ENCODE peak calls at places on chromosomes 6 and 20, in four cellular contexts. M, Q, O and X are unnamed samples.

GRCh38 chr20:33658929-33659328 is 3.2 kb upstream of the C20orf144 start:
- DNase-seq in M (no peak), Q (no peak), O (no peak), X (no peak)

GRCh38 chr6:99613705-99614429 is 7.2 kb downstream of the PRDM13 start:
- DNase-seq in M (no peak), Q (no peak), O (no peak), X (no peak)

GRCh38 chr20:24337074-24337473 is 132.4 kb upstream of the SYNDIG1 start:
- DNase-seq in M (peak; percentile 35), Q (no peak), O (peak; percentile 68), X (no peak)

GRCh38 chr6:155599571-155599970 is 143.9 kb upstream of the NOX3 start:
- DNase-seq in M (no peak), Q (no peak), O (no peak), X (no peak)

GRCh38 chr20:9498322-9498721 is 16.1 kb upstream of the LAMP5 start:
- DNase-seq in M (peak; percentile 44), Q (no peak), O (no peak), X (no peak)

GRCh38 chr6:52610745-52611355 is 34.0 kb upstream of the TRAM2 start:
- DNase-seq in M (peak; percentile 72), Q (no peak), O (peak; percentile 51), X (no peak)

GRCh38 chr6:161134550-161135298 is 139.1 kb downstream of the AGPAT4 start:
- DNase-seq in M (no peak), Q (no peak), O (no peak), X (no peak)

GRCh38 chr6:130810307-130811030 is 16.7 kb upstream of the SMLR1 start:
- DNase-seq in M (peak; percentile 50), Q (no peak), O (no peak), X (no peak)

GRCh38 chr6:34680802-34681515 is 15.6 kb downstream of the ILRUN start:
- DNase-seq in M (peak; percentile 59), Q (no peak), O (peak; percentile 33), X (peak; percentile 78)

GRCh38 chr6:52724041-52724405 is 39.3 kb downstream of the GSTA2 start:
- DNase-seq in M (peak; percentile 56), Q (no peak), O (peak; percentile 19), X (peak; percentile 74)

GRCh38 chr20:40305303-40305702 is 383.7 kb downstream of the MAFB start:
- DNase-seq in M (no peak), Q (no peak), O (no peak), X (no peak)

GRCh38 chr20:36760647-36761046 is 12.9 kb downstream of the DSN1 start:
- DNase-seq in M (no peak), Q (no peak), O (no peak), X (no peak)

GRCh38 chr20:62936996-62937352 is 973 bp upstream of the GID8 start:
- DNase-seq in M (peak; percentile 83), Q (no peak), O (peak; percentile 77), X (no peak)

GRCh38 chr20:43936371-43936770 is 21.7 kb downstream of the TOX2 start:
- DNase-seq in M (peak; percentile 42), Q (no peak), O (no peak), X (no peak)

GRCh38 chr6:44701637-44702101 is 314.2 kb downstream of the CDC5L start:
- DNase-seq in M (no peak), Q (no peak), O (no peak), X (no peak)

GRCh38 chr6:157657754-157658153 is 165.3 kb upstream of the SNX9 start:
- DNase-seq in M (no peak), Q (no peak), O (no peak), X (no peak)

GRCh38 chr20:16128538-16129106 is 444.6 kb downstream of the KIF16B start:
- DNase-seq in M (no peak), Q (no peak), O (no peak), X (no peak)

GRCh38 chr6:119006972-119007371 is 71.5 kb downstream of the FAM184A start:
- DNase-seq in M (no peak), Q (no peak), O (no peak), X (no peak)

GRCh38 chr20:61308171-61308795 is 56.2 kb downstream of the CDH4 start:
- DNase-seq in M (no peak), Q (no peak), O (no peak), X (no peak)

GRCh38 chr6:75206338-75207210 is 721 bp upstream of the COL12A1 start:
- DNase-seq in M (no peak), Q (no peak), O (peak; percentile 55), X (no peak)

GRCh38 chr20:37266940-37267683 is 5.5 kb upstream of the GHRH start:
- DNase-seq in M (no peak), Q (no peak), O (no peak), X (no peak)

GRCh38 chr6:15987569-15987968 is 141.3 kb upstream of the MYLIP start:
- DNase-seq in M (peak; percentile 16), Q (no peak), O (peak; percentile 48), X (no peak)

GRCh38 chr6:168154263-168154917 is 75.4 kb upstream of the FRMD1 start:
- DNase-seq in M (no peak), Q (no peak), O (no peak), X (no peak)

GRCh38 chr20:31713312-31714049 is 9.2 kb downstream of the BCL2L1 start:
- DNase-seq in M (peak; percentile 91), Q (peak; percentile 55), O (peak; percentile 81), X (no peak)

GRCh38 chr6:22250486-22250885 is 46.4 kb downstream of the PRL start:
- DNase-seq in M (no peak), Q (no peak), O (peak; percentile 40), X (no peak)

GRCh38 chr6:35037289-35038038 is 103.7 kb downstream of the TCP11 start:
- DNase-seq in M (no peak), Q (no peak), O (no peak), X (no peak)

GRCh38 chr6:22149501-22150490 is 147.0 kb downstream of the PRL start:
- DNase-seq in M (peak; percentile 78), Q (no peak), O (peak; percentile 76), X (peak; percentile 50)

GRCh38 chr6:168440520-168441433 is at the start of gene SMOC2:
- DNase-seq in M (no peak), Q (no peak), O (no peak), X (no peak)

GRCh38 chr20:8076505-8077498 is 55.3 kb upstream of the PLCB1 start:
- DNase-seq in M (peak; percentile 22), Q (no peak), O (no peak), X (no peak)

GRCh38 chr6:113318553-113318952 is 538.6 kb upstream of the MARCKS start:
- DNase-seq in M (peak; percentile 4), Q (no peak), O (peak; percentile 3), X (no peak)

GRCh38 chr6:113317870-113318269 is 539.3 kb upstream of the MARCKS start:
- DNase-seq in M (no peak), Q (no peak), O (no peak), X (no peak)

GRCh38 chr6:113315879-113316278 is 541.3 kb upstream of the MARCKS start:
- DNase-seq in M (no peak), Q (no peak), O (peak; percentile 36), X (no peak)

GRCh38 chr6:113315068-113315467 is 542.1 kb upstream of the MARCKS start:
- DNase-seq in M (peak; percentile 18), Q (no peak), O (no peak), X (no peak)

DNA sequence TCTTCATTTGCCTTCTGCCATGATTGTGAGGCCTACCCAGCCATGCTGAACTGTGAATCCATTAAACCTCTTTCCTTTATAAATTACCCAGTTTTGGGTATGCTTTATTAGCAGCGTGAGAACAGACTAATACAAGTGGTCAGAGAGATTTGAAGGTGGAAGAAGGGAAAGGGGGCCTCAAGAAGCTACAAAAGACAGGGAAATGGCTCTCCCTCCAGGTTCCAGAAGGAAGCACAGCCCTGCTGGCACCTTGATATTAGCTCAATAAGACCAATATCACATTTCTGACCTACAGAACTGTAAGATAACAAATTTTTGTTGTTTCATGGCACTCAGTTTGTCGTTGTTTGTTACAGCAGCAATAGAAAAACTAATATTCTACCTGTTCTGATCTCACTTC is 536.5 kb upstream of the MARCKS start:
- DNase-seq in M (no peak), Q (no peak), O (no peak), X (no peak)
- TF ChIP-seq CTCF in M (no peak), Q (no peak), O (no peak), X (no peak)

GRCh38 chr20:51801220-51801991 is 915 bp downstream of the SALL4 start:
- DNase-seq in M (no peak), Q (no peak), O (no peak), X (no peak)
- TF ChIP-seq CTCF in M (peak; percentile 0), Q (peak; percentile 10), O (peak; percentile 21), X (peak; percentile 5)

DNA sequence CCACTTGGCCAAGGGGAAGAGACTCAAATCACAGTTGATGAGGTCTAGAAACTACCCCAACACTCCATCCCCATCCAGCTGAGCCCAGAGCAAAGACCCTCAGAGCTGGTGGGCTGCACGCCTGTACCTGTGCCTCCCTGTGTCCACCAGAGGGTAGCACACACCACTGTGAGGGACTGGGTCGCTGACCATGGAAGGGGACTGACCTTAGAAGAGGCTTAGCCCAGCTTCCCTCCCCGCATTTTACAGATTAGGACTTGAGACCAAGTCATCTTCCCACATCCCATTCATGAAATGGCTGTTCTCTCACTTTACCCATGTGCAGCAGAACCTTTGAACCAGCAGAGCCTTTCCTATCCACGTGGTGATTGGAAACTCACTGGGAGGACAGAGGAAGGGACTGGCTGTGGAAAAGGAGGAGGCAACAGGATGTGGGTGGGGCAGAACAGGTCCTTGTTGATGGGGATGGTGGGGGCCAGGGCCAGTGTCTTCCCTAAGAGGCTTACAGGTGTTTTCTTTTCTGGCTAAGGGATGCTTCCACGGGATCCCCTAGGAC is 44.3 kb downstream of the CPXM1 start:
- DNase-seq in M (peak; percentile 51), Q (no peak), O (peak; percentile 69), X (no peak)
- TF ChIP-seq CTCF in M (peak; percentile 82), Q (peak; percentile 89), O (peak; percentile 98), X (peak; percentile 95)

GRCh38 chr20:23226612-23227265 is 123.9 kb upstream of the NXT1 start:
- DNase-seq in M (peak; percentile 41), Q (no peak), O (no peak), X (no peak)
- TF ChIP-seq CTCF in M (no peak), Q (no peak), O (no peak), X (no peak)

GRCh38 chr6:158996863-158997262 is 3.1 kb downstream of the RSPH3 start:
- DNase-seq in M (no peak), Q (no peak), O (peak; percentile 6), X (no peak)

GRCh38 chr6:159002432-159003160 is 2.6 kb upstream of the RSPH3 start:
- DNase-seq in M (peak; percentile 61), Q (no peak), O (peak; percentile 44), X (no peak)

GRCh38 chr6:158999154-158999668 is 791 bp downstream of the RSPH3 start:
- DNase-seq in M (peak; percentile 8), Q (no peak), O (peak; percentile 15), X (no peak)

GRCh38 chr6:159004592-159004991 is 4.6 kb upstream of the RSPH3 start:
- DNase-seq in M (no peak), Q (no peak), O (no peak), X (no peak)

DNA sequence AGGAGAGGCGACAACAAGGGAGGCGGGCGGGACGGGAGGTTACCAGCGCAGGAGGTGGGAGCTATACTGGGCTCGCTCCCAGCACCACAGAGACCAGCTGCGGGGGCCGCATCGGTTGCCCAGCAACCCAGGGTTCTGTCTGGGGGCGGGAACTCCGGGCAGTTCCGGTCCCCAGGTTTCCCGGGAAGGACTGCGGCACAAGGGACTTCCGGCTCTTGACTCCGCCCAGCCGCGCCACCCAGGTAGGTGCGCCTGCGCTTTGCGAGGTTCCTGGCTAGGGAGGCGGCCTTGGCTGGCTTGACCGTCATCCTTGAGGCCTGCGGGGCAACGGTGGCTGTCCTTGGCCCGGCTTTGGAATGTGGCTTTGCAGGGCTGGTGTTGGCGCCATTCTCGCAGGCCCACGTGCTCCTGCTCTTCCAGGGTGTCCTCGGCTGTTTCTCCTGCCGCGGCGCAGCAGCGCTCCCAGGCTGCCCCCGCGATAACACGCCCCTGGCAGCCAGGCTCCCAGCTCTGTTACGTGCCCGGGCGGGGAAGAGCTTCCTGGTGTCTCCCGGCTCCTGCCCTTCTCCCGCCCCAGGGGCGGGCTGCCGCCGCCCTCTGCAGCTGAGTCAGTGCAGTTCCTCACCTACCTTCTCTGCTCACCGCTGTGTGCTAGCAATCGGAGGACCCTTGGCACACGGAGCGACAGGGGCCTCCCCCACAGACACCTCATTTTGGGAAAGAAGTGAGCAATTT is at the start of gene RSPH3:
- DNase-seq in M (peak; percentile 90), Q (peak; percentile 56), O (peak; percentile 93), X (peak; percentile 56)
- TF ChIP-seq CTCF in M (peak; percentile 20), Q (peak; percentile 22), O (no peak), X (peak; percentile 18)